ENCODE peak calls at places on chromosomes 7 and 10, in four cellular contexts. V is lower leg skin, H is ACHN, A is DMS 273 treated with DMSO at 0.1 percent for 48 hours. P is an unnamed sample.

GRCh38 chr10:34299105-34299611 is 515.9 kb downstream of the PARD3 start:
- DNase-seq in V (no peak), H (no peak), A (no peak), P (no peak)

GRCh38 chr7:24653316-24654085 is 80.2 kb downstream of the PALS2 start:
- DNase-seq in V (no peak), H (peak), A (no peak), P (no peak)

GRCh38 chr10:22911889-22912762 is 15.7 kb upstream of the ARMC3 start:
- DNase-seq in V (no peak), H (no peak), A (no peak), P (peak)

GRCh38 chr7:100080895-100081534 is 508 bp downstream of the ZNF3 start:
- DNase-seq in V (no peak), H (peak), A (no peak), P (no peak)

GRCh38 chr10:113987805-113988204 is 55.9 kb upstream of the ADRB1 start:
- DNase-seq in V (peak), H (no peak), A (no peak), P (no peak)

GRCh38 chr10:94212876-94213595 is 149.7 kb downstream of the NOC3L start:
- DNase-seq in V (peak), H (no peak), A (no peak), P (no peak)

GRCh38 chr10:21724695-21725371 is 190.8 kb downstream of the MLLT10 start:
- DNase-seq in V (peak), H (peak), A (peak), P (peak)

GRCh38 chr10:129335942-129336341 is 131.1 kb upstream of the MGMT start:
- DNase-seq in V (no peak), H (no peak), A (no peak), P (no peak)

GRCh38 chr7:37285701-37286475 is 162.8 kb downstream of the ELMO1 start:
- DNase-seq in V (no peak), H (no peak), A (no peak), P (no peak)

GRCh38 chr10:125505648-125506047 is 177.3 kb downstream of the TEX36 start:
- DNase-seq in V (no peak), H (no peak), A (no peak), P (no peak)

GRCh38 chr10:120971671-120972070 is 120.5 kb downstream of the WDR11 start:
- DNase-seq in V (no peak), H (no peak), A (no peak), P (peak)

GRCh38 chr10:50219646-50220045 is 31.7 kb downstream of the ASAH2 start:
- DNase-seq in V (no peak), H (no peak), A (no peak), P (no peak)

GRCh38 chr7:26787696-26788095 is 76.7 kb downstream of the SKAP2 start:
- DNase-seq in V (no peak), H (no peak), A (no peak), P (peak)

GRCh38 chr7:26492816-26493215 is 201.2 kb downstream of the SNX10 start:
- DNase-seq in V (no peak), H (no peak), A (peak), P (no peak)

GRCh38 chr10:47134166-47134565 is 165.8 kb upstream of the GDF10 start:
- DNase-seq in V (no peak), H (no peak), A (no peak), P (no peak)

GRCh38 chr7:19290936-19291335 is 145.7 kb upstream of the FERD3L start:
- DNase-seq in V (no peak), H (no peak), A (no peak), P (no peak)